ENCODE peak calls at places on chromosomes 12 and 14, in six cellular contexts. F is tibial artery, V is neuronal stem cell, A is transverse colon, B is heart left ventricle, Q is upper lobe of right lung. R is an unnamed sample.

GRCh38 chr14:51682411-51682810 is 30.7 kb downstream of the FRMD6 start:
- DNase-seq in F (no peak), V (no peak), A (no peak), B (no peak), Q (no peak), R (no peak)

GRCh38 chr12:16612647-16613046 is 6.7 kb upstream of the LMO3 start:
- DNase-seq in F (no peak), V (no peak), A (no peak), B (no peak), Q (no peak), R (no peak)

GRCh38 chr12:52042706-52043385 is 8.4 kb upstream of the NR4A1 start:
- DNase-seq in F (no peak), V (no peak), A (no peak), B (no peak), Q (no peak), R (no peak)

GRCh38 chr12:11762723-11763326 is 113.4 kb downstream of the ETV6 start:
- DNase-seq in F (no peak), V (no peak), A (no peak), B (no peak), Q (no peak), R (no peak)

GRCh38 chr14:54927551-54927950 is 24.9 kb upstream of the GCH1 start:
- DNase-seq in F (no peak), V (no peak), A (no peak), B (no peak), Q (no peak), R (no peak)

GRCh38 chr14:35814371-35815005 is 5.4 kb upstream of the RALGAPA1 start:
- DNase-seq in F (peak; percentile 60), V (peak; percentile 49), A (peak; percentile 77), B (no peak), Q (no peak), R (peak; percentile 51)

GRCh38 chr12:77847060-77847541 is 16.4 kb downstream of the NAV3 start:
- DNase-seq in F (no peak), V (no peak), A (no peak), B (no peak), Q (no peak), R (no peak)

GRCh38 chr14:71498151-71498734 is 434.0 kb upstream of the RGS6 start:
- DNase-seq in F (no peak), V (no peak), A (no peak), B (no peak), Q (no peak), R (no peak)

GRCh38 chr12:53205747-53206146 is 1.3 kb downstream of the ITGB7 start:
- DNase-seq in F (no peak), V (no peak), A (peak; percentile 57), B (no peak), Q (no peak), R (no peak)

GRCh38 chr14:74478996-74479635 is 14.0 kb downstream of the NPC2 start:
- DNase-seq in F (no peak), V (peak; percentile 56), A (no peak), B (no peak), Q (no peak), R (no peak)

GRCh38 chr12:106097011-106097410 is 41.7 kb downstream of the NUAK1 start:
- DNase-seq in F (no peak), V (no peak), A (no peak), B (no peak), Q (no peak), R (no peak)

GRCh38 chr14:21626491-21627230 is 8.1 kb downstream of the OR10G2 start:
- DNase-seq in F (no peak), V (no peak), A (no peak), B (no peak), Q (no peak), R (no peak)

GRCh38 chr12:101957251-101957650 is 79.9 kb downstream of the DRAM1 start:
- DNase-seq in F (no peak), V (no peak), A (no peak), B (no peak), Q (no peak), R (no peak)

GRCh38 chr12:40192704-40193255 is 32.0 kb upstream of the LRRK2 start:
- DNase-seq in F (no peak), V (no peak), A (peak; percentile 25), B (no peak), Q (no peak), R (no peak)

GRCh38 chr12:6193853-6194815 is 6.1 kb upstream of the CD9 start:
- DNase-seq in F (no peak), V (no peak), A (peak; percentile 56), B (no peak), Q (no peak), R (no peak)

GRCh38 chr12:60148831-60149230 is 553.0 kb downstream of the SLC16A7 start:
- DNase-seq in F (no peak), V (no peak), A (no peak), B (no peak), Q (no peak), R (no peak)

GRCh38 chr12:95390932-95391331 is 83.0 kb upstream of the METAP2 start:
- DNase-seq in F (no peak), V (no peak), A (no peak), B (no peak), Q (no peak), R (no peak)

GRCh38 chr14:93536945-93537344 is 106.2 kb downstream of the UNC79 start:
- DNase-seq in F (no peak), V (no peak), A (no peak), B (no peak), Q (no peak), R (no peak)

GRCh38 chr12:98422809-98423208 is 92.6 kb upstream of the TMPO start:
- DNase-seq in F (no peak), V (no peak), A (peak; percentile 75), B (no peak), Q (no peak), R (no peak)

GRCh38 chr14:74491952-74492351 is 1.2 kb downstream of the NPC2 start:
- DNase-seq in F (peak; percentile 23), V (no peak), A (no peak), B (no peak), Q (no peak), R (no peak)

GRCh38 chr12:98895086-98895651 is 250.1 kb downstream of the APAF1 start:
- DNase-seq in F (no peak), V (no peak), A (no peak), B (no peak), Q (no peak), R (no peak)

GRCh38 chr12:57173089-57173488 is 25.7 kb upstream of the LRP1-AS start:
- DNase-seq in F (no peak), V (no peak), A (no peak), B (no peak), Q (no peak), R (no peak)

GRCh38 chr14:104689620-104690265 is 325 bp downstream of the INF2 start:
- DNase-seq in F (no peak), V (no peak), A (peak; percentile 34), B (peak; percentile 62), Q (no peak), R (no peak)

GRCh38 chr14:50311337-50311973 is 574 bp downstream of the L2HGDH start:
- DNase-seq in F (no peak), V (peak; percentile 45), A (no peak), B (no peak), Q (no peak), R (no peak)

GRCh38 chr14:20400589-20400964 is 12.7 kb downstream of the TEP1 start:
- DNase-seq in F (no peak), V (no peak), A (no peak), B (no peak), Q (no peak), R (no peak)

GRCh38 chr14:85195872-85196477 is 334.0 kb upstream of the FLRT2 start:
- DNase-seq in F (no peak), V (no peak), A (no peak), B (no peak), Q (no peak), R (no peak)

GRCh38 chr12:132475304-132476037 is 14.5 kb upstream of the FBRSL1 start:
- DNase-seq in F (no peak), V (no peak), A (no peak), B (peak; percentile 51), Q (no peak), R (peak; percentile 71)

GRCh38 chr12:112987561-112987960 is 9.2 kb downstream of the OAS2 start:
- DNase-seq in F (no peak), V (no peak), A (no peak), B (no peak), Q (no peak), R (no peak)
- H3K9me3 ChIP-seq in F (no peaks in the 10 kb centered on the region), V (no peaks in the 10 kb centered on the region), A (no peaks in the 10 kb centered on the region), B (peaks cover 9% of the 10 kb centered on the region), Q (no peaks in the 10 kb centered on the region), R (no peaks in the 10 kb centered on the region)

DNA sequence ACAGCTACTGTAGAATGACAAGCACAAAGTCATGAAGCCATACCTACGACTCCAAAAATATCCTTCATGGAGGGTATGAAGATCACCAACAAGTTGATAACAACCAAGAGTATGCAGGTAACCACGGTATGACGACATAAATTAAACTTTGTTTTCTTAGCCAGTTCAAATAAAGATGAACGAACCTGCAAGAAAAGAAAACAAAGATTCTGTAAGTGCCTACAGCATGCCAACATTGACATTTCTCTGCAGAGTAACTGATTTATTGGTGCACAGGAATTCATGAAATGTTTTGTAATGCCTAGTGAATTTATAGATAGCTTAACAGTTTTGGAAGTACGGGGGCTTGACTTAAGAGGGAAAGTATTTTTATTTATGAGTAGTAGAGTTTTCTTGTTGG is 71.0 kb downstream of the SLC38A1 start:
- DNase-seq in F (no peak), V (no peak), A (no peak), B (no peak), Q (no peak), R (no peak)
- H3K9me3 ChIP-seq in F (no peaks in the 10 kb centered on the region), V (peaks cover 29% of the 10 kb centered on the region), A (no peaks in the 10 kb centered on the region), B (no peaks in the 10 kb centered on the region), Q (no peaks in the 10 kb centered on the region), R (no peaks in the 10 kb centered on the region)

DNA sequence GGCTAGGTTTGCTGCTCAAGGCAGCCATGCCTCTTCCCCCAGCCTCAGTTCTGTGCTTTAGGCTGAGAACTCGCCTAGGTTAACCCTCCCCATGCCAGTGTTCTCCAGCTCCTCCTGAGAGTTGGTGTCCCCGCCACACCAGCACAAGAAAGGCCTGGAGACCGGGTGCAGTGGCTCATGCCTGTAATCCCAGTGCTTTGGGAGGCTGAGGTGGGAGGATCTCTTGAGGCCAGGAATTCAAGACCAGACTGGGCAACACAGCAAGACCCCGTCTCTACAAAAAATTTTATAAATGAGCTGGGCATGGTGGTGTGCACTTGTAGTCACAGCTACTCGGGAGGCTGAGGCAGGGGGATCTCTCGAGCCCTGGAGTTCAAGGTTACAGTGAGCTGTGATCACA is 10.2 kb downstream of the RIN3 start:
- DNase-seq in F (no peak), V (no peak), A (no peak), B (no peak), Q (peak; percentile 40), R (no peak)
- H3K9me3 ChIP-seq in F (no peaks in the 10 kb centered on the region), V (no peaks in the 10 kb centered on the region), A (no peaks in the 10 kb centered on the region), B (no peaks in the 10 kb centered on the region), Q (no peaks in the 10 kb centered on the region), R (no peaks in the 10 kb centered on the region)

GRCh38 chr12:90205165-90205564 is 496.5 kb upstream of the ATP2B1 start:
- DNase-seq in F (no peak), V (no peak), A (no peak), B (no peak), Q (no peak), R (no peak)

GRCh38 chr12:90209029-90209428 is 500.4 kb upstream of the ATP2B1 start:
- DNase-seq in F (no peak), V (no peak), A (no peak), B (no peak), Q (no peak), R (no peak)

GRCh38 chr12:90199008-90199407 is 490.4 kb upstream of the ATP2B1 start:
- DNase-seq in F (no peak), V (no peak), A (no peak), B (no peak), Q (no peak), R (no peak)

GRCh38 chr12:90207799-90208198 is 499.2 kb upstream of the ATP2B1 start:
- DNase-seq in F (no peak), V (no peak), A (no peak), B (no peak), Q (no peak), R (no peak)

GRCh38 chr12:90203556-90203955 is 494.9 kb upstream of the ATP2B1 start:
- DNase-seq in F (no peak), V (no peak), A (no peak), B (no peak), Q (no peak), R (no peak)
- H3K9me3 ChIP-seq in F (no peaks in the 10 kb centered on the region), V (no peaks in the 10 kb centered on the region), A (no peaks in the 10 kb centered on the region), B (no peaks in the 10 kb centered on the region), Q (no peaks in the 10 kb centered on the region), R (no peaks in the 10 kb centered on the region)

R was measured in left lung.